ENCODE peak calls at places on chromosomes 12 and 14, in nine cellular contexts. O is cardiac muscle cell, Q is IMR-90, W is GM23248, Z is right lobe of liver, I is H7, G is stomach, S is small intestine, B is RWPE2. L is an unnamed sample.
A peak's percentile ranks its signal among the peaks of the same experiment; 100 is the strongest.

GRCh38 chr12:93676408-93677194 is 574 bp upstream of the CRADD start:
- DNase-seq in I (no peak), Z (no peak), W (peak; percentile 4), Q (no peak), O (no peak), S (peak; percentile 10), B (no peak), G (no peak), L (no peak)

GRCh38 chr12:67794151-67794550 is 145.6 kb downstream of the DYRK2 start:
- DNase-seq in W (peak; percentile 37), B (no peak), O (no peak), Z (no peak), S (no peak), Q (peak; percentile 84), I (no peak), G (no peak), L (no peak)

GRCh38 chr12:9992296-9992695 is 6.6 kb downstream of the CLEC1B start:
- DNase-seq in O (no peak), G (no peak), Q (no peak), Z (no peak), B (no peak), S (no peak), I (no peak), W (no peak), L (no peak)

GRCh38 chr14:105092912-105093425 is 27.7 kb upstream of the GPR132 start:
- DNase-seq in Z (peak; percentile 71), G (peak; percentile 70), O (peak; percentile 62), S (peak; percentile 74), B (peak; percentile 82), I (no peak), W (peak; percentile 82), Q (peak; percentile 58), L (no peak)

GRCh38 chr12:25887367-25887766 is 71.1 kb upstream of the RASSF8 start:
- DNase-seq in Q (no peak), W (no peak), S (no peak), G (no peak), I (no peak), B (no peak), Z (no peak), O (no peak), L (no peak)

GRCh38 chr12:92029136-92029535 is 116.5 kb downstream of the BTG1 start:
- DNase-seq in W (no peak), Z (no peak), I (no peak), Q (no peak), G (no peak), O (no peak), B (no peak), S (no peak), L (no peak)

GRCh38 chr12:88946377-88946997 is 366.2 kb upstream of the KITLG start:
- DNase-seq in W (peak; percentile 90), Z (no peak), O (no peak), I (no peak), B (no peak), S (no peak), Q (peak; percentile 78), G (no peak), L (peak; percentile 55)

GRCh38 chr12:94338395-94338794 is 121.3 kb downstream of the CEP83 start:
- DNase-seq in I (no peak), G (no peak), Z (no peak), Q (no peak), B (no peak), S (no peak), O (no peak), W (no peak), L (no peak)

GRCh38 chr12:6492838-6493579 is at the start of gene MRPL51:
- DNase-seq in O (peak; percentile 96), G (peak; percentile 98), S (peak; percentile 96), Z (peak; percentile 99), Q (peak; percentile 90), W (peak; percentile 98), B (peak; percentile 96), I (peak; percentile 97), L (peak; percentile 83)

GRCh38 chr14:61234215-61234916 is 46.8 kb downstream of the TMEM30B start:
- DNase-seq in S (no peak), I (no peak), O (no peak), Q (no peak), Z (no peak), G (no peak), W (no peak), B (no peak), L (no peak)

GRCh38 chr12:32240833-32241232 is 134.2 kb downstream of the BICD1 start:
- DNase-seq in Z (no peak), W (peak; percentile 53), G (no peak), S (no peak), O (no peak), Q (peak; percentile 41), I (no peak), B (no peak), L (peak; percentile 39)

GRCh38 chr12:108312073-108312884 is 26.8 kb downstream of the CMKLR1 start:
- DNase-seq in I (no peak), Z (no peak), B (no peak), S (no peak), W (no peak), O (no peak), G (no peak), Q (no peak), L (no peak)

GRCh38 chr14:36503771-36504741 is 16.0 kb downstream of the NKX2-1 start:
- DNase-seq in Q (no peak), G (no peak), O (no peak), S (no peak), Z (no peak), I (peak; percentile 68), W (no peak), B (no peak), L (no peak)

GRCh38 chr14:69316449-69317391 is 56.8 kb downstream of the GALNT16 start:
- DNase-seq in W (peak; percentile 98), G (no peak), Q (peak; percentile 98), O (no peak), Z (no peak), I (peak; percentile 44), S (peak; percentile 2), B (peak; percentile 34), L (peak; percentile 73)

GRCh38 chr14:25048170-25049126 is 1.5 kb downstream of the STXBP6 start:
- DNase-seq in O (no peak), I (peak; percentile 15), G (peak; percentile 34), Q (peak; percentile 86), Z (no peak), B (no peak), S (peak; percentile 66), W (peak; percentile 97), L (peak; percentile 48)

GRCh38 chr12:6204533-6205143 is 4.4 kb downstream of the CD9 start:
- DNase-seq in O (no peak), S (no peak), I (no peak), Q (no peak), G (no peak), Z (no peak), W (no peak), B (no peak), L (no peak)

GRCh38 chr14:81298911-81299310 is 78.2 kb upstream of the GTF2A1 start:
- DNase-seq in S (no peak), G (no peak), Q (no peak), B (no peak), O (no peak), Z (no peak), W (no peak), I (no peak), L (no peak)

GRCh38 chr12:28767836-28768348 is 381.2 kb upstream of the FAR2 start:
- DNase-seq in Z (no peak), S (no peak), G (no peak), I (no peak), B (no peak), O (no peak), Q (peak; percentile 19), W (peak; percentile 27), L (peak; percentile 20)

GRCh38 chr12:49233842-49234526 is 30.9 kb upstream of the TUBA1C start:
- DNase-seq in G (peak; percentile 45), S (no peak), W (no peak), O (no peak), B (no peak), I (no peak), Z (peak; percentile 70), Q (no peak), L (no peak)

GRCh38 chr14:20774258-20774657 is 6.1 kb downstream of the EDDM3B start:
- DNase-seq in O (no peak), S (no peak), I (no peak), Z (no peak), B (no peak), W (no peak), Q (no peak), G (no peak), L (no peak)

GRCh38 chr14:96965885-96966595 is 168.9 kb downstream of the VRK1 start:
- DNase-seq in G (no peak), I (peak; percentile 63), Q (no peak), B (no peak), Z (no peak), O (peak; percentile 8), W (no peak), S (no peak), L (no peak)

GRCh38 chr14:89833120-89833521 is 121.4 kb downstream of the EFCAB11 start:
- DNase-seq in O (no peak), Z (no peak), I (no peak), Q (no peak), G (no peak), S (no peak), B (no peak), W (peak; percentile 11), L (no peak)

GRCh38 chr12:119780786-119781434 is 96.2 kb downstream of the CIT start:
- DNase-seq in O (peak; percentile 49), S (peak; percentile 76), W (peak; percentile 59), G (peak; percentile 78), Z (peak; percentile 56), I (peak; percentile 71), B (no peak), Q (peak; percentile 37), L (peak; percentile 80)
- H3K36me3 ChIP-seq in O (no peaks in the 10 kb centered on the region), S (no peaks in the 10 kb centered on the region), W (no peaks in the 10 kb centered on the region), G (no peaks in the 10 kb centered on the region), Z (no peaks in the 10 kb centered on the region), I (peaks cover 16% of the 10 kb centered on the region), B (peaks cover 26% of the 10 kb centered on the region), Q (peaks cover 8% of the 10 kb centered on the region), L (no peaks in the 10 kb centered on the region)

GRCh38 chr12:22648668-22649067 is 23.7 kb downstream of the ETNK1 start:
- DNase-seq in O (no peak), I (no peak), Q (no peak), G (no peak), S (no peak), W (no peak), B (no peak), Z (no peak), L (no peak)
- H3K36me3 ChIP-seq in O (peaks cover 6% of the 10 kb centered on the region), I (no peaks in the 10 kb centered on the region), Q (peaks cover 2% of the 10 kb centered on the region), G (no peaks in the 10 kb centered on the region), S (no peaks in the 10 kb centered on the region), W (no peaks in the 10 kb centered on the region), B (no peaks in the 10 kb centered on the region), Z (no peaks in the 10 kb centered on the region), L (no peaks in the 10 kb centered on the region)

DNA sequence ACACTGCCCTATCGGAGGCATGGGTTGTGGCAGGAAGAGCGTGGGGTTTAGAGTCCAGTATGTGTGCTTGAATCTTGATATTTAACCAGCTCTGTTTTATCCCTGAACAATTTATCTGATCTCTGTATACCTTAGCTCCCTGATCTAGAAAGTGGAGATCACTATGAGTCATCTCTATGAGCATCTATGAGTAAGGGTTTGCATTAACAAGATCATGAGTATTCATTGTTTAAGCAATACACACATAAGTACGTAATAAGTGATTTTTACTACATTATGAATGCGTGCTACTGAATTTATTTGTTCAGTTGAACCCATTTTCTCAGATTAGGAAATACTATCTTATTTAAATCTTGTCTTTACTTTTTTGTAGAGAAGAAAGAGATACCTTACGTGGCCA is 49.4 kb downstream of the GPATCH2L start:
- DNase-seq in Q (peak; percentile 98), O (no peak), I (no peak), G (no peak), Z (no peak), S (peak; percentile 23), W (peak; percentile 88), B (no peak), L (peak; percentile 96)
- H3K36me3 ChIP-seq in Q (peaks cover 15% of the 10 kb centered on the region), O (peaks cover 45% of the 10 kb centered on the region), I (peaks cover 14% of the 10 kb centered on the region), G (peaks cover 22% of the 10 kb centered on the region), Z (peaks cover 7% of the 10 kb centered on the region), S (peaks cover 16% of the 10 kb centered on the region), W (peaks cover 28% of the 10 kb centered on the region), B (peaks cover 80% of the 10 kb centered on the region), L (peaks cover 10% of the 10 kb centered on the region)

GRCh38 chr14:60116181-60116580 is 24.5 kb downstream of the PCNX4 start:
- DNase-seq in B (no peak), G (no peak), S (no peak), O (no peak), Z (no peak), Q (peak; percentile 26), I (no peak), W (no peak), L (peak; percentile 97)
- H3K36me3 ChIP-seq in B (peaks cover 97% of the 10 kb centered on the region), G (peaks cover 14% of the 10 kb centered on the region), S (peaks cover 14% of the 10 kb centered on the region), O (peaks cover 49% of the 10 kb centered on the region), Z (peaks cover 9% of the 10 kb centered on the region), Q (peaks cover 20% of the 10 kb centered on the region), I (peaks cover 7% of the 10 kb centered on the region), W (peaks cover 58% of the 10 kb centered on the region), L (peaks cover 5% of the 10 kb centered on the region)